ENCODE peak calls at places on chromosomes 3 and 15, in five cellular contexts. L is NT2/D1, Y is H1, I is GM12878, D is HepG2. C is an unnamed sample.

GRCh38 chr15:78345726-78346125 is 5.6 kb downstream of the CRABP1 start:
- DNase-seq in L (no peak), Y (no peak), I (no peak), D (no peak), C (no peak)

GRCh38 chr15:72859023-72859756 is 75.6 kb upstream of the ADPGK start:
- DNase-seq in D (no peak), L (no peak), Y (no peak), I (no peak), C (no peak)

GRCh38 chr3:69082805-69083204 is 1.9 kb upstream of the ARL6IP5 start:
- DNase-seq in I (peak), D (no peak), Y (no peak), L (no peak), C (no peak)

GRCh38 chr3:37494206-37494605 is 319.8 kb upstream of the LRRFIP2 start:
- DNase-seq in Y (no peak), D (no peak), I (no peak), L (no peak), C (no peak)

GRCh38 chr3:119715105-119715504 is 12.3 kb downstream of the CFAP91 start:
- DNase-seq in D (no peak), L (no peak), I (no peak), Y (no peak), C (no peak)

GRCh38 chr15:85810075-85810474 is 15.3 kb upstream of the KLHL25 start:
- DNase-seq in L (no peak), Y (no peak), D (no peak), I (no peak), C (no peak)

GRCh38 chr15:40549894-40550293 is 14.9 kb downstream of the CCDC32 start:
- DNase-seq in I (no peak), Y (no peak), D (no peak), L (no peak), C (no peak)

GRCh38 chr15:86644319-86644718 is 564.6 kb downstream of the AGBL1 start:
- DNase-seq in Y (no peak), D (no peak), L (no peak), I (no peak), C (no peak)

GRCh38 chr15:31306426-31307269 is 20.0 kb upstream of the KLF13 start:
- DNase-seq in I (no peak), L (peak), Y (peak), D (no peak), C (no peak)

GRCh38 chr3:114179575-114179974 is 723 bp upstream of the DRD3 start:
- DNase-seq in Y (no peak), L (no peak), D (peak), I (no peak), C (no peak)

GRCh38 chr3:118932822-118933558 is 101.7 kb downstream of the IGSF11 start:
- DNase-seq in I (no peak), D (no peak), Y (no peak), L (no peak), C (no peak)

GRCh38 chr15:63189955-63190691 is 717 bp downstream of the RAB8B start:
- DNase-seq in D (no peak), I (no peak), Y (no peak), L (no peak), C (no peak)

GRCh38 chr15:75620776-75621536 is 4.6 kb downstream of the SNUPN start:
- DNase-seq in D (no peak), I (no peak), L (no peak), Y (no peak), C (no peak)

GRCh38 chr3:58388550-58389061 is 45.0 kb downstream of the PDHB start:
- DNase-seq in Y (no peak), I (no peak), D (peak), L (no peak), C (no peak)

GRCh38 chr15:41935566-41936020 is 36.8 kb downstream of the EHD4 start:
- DNase-seq in Y (no peak), D (no peak), I (no peak), L (no peak), C (no peak)

GRCh38 chr15:61752001-61752400 is 308.2 kb downstream of the VPS13C start:
- DNase-seq in I (no peak), Y (no peak), L (no peak), D (no peak), C (no peak)

GRCh38 chr3:113264249-113264648 is 52.9 kb downstream of the BOC start:
- DNase-seq in Y (peak), I (no peak), D (no peak), L (peak), C (no peak)

GRCh38 chr3:23324745-23325144 is 121.6 kb downstream of the UBE2E2 start:
- DNase-seq in Y (no peak), I (peak), L (no peak), D (no peak), C (no peak)

GRCh38 chr3:53113293-53114010 is 16.8 kb downstream of the RFT1 start:
- DNase-seq in D (no peak), I (no peak), L (no peak), Y (no peak), C (no peak)

GRCh38 chr3:150384517-150385212 is 23.4 kb upstream of the TSC22D2 start:
- DNase-seq in Y (no peak), L (no peak), I (peak), D (peak), C (peak)

GRCh38 chr3:102053375-102053989 is 204.2 kb downstream of the NFKBIZ start:
- DNase-seq in Y (no peak), D (no peak), L (no peak), I (no peak), C (no peak)

GRCh38 chr15:64560998-64561397 is 100.6 kb downstream of the ZNF609 start:
- DNase-seq in D (no peak), I (no peak), L (no peak), Y (no peak), C (no peak)

GRCh38 chr3:4495294-4496110 is 2.4 kb downstream of the ITPR1 start:
- DNase-seq in D (no peak), L (no peak), Y (no peak), I (no peak), C (no peak)

GRCh38 chr3:188473591-188474288 is 319.8 kb downstream of the LPP start:
- DNase-seq in D (peak), I (no peak), Y (no peak), L (no peak), C (no peak)

GRCh38 chr3:188470508-188471130 is 316.7 kb downstream of the LPP start:
- DNase-seq in I (no peak), Y (no peak), D (no peak), L (no peak), C (no peak)

GRCh38 chr3:188472331-188472730 is 318.4 kb downstream of the LPP start:
- DNase-seq in Y (no peak), D (no peak), I (no peak), L (no peak), C (no peak)

GRCh38 chr3:188469228-188469885 is 315.4 kb downstream of the LPP start:
- DNase-seq in L (no peak), D (no peak), I (no peak), Y (no peak), C (no peak)

GRCh38 chr3:188473045-188473444 is 319.1 kb downstream of the LPP start:
- DNase-seq in L (no peak), Y (no peak), D (no peak), I (no peak), C (no peak)
- TF ChIP-seq SUZ12 in L (no peak), Y (no peak), D (no peak), I (no peak), C (no peak)

DNA sequence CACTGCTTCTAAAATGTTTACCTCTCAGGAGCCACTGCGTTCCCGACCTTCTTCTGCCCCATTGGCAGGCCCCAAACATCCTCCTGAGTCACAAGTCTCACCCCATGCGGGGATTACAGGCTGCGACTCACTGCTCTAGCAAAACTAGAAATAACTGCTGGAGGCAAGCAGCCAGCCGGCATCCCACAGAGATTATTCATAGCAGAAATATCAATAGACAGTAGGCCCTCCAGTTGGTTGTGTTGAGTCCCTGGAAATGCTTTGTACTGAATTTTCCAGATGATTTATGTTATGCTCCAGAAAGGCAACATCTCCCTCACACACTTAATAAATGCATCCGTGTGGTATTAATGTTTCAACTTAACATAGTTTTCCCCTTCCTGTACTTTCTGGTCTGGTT is 64.8 kb downstream of the RFTN1 start:
- DNase-seq in I (no peak), L (peak), D (no peak), Y (no peak), C (peak)
- TF ChIP-seq SUZ12 in I (no peak), L (no peak), D (no peak), Y (no peak), C (no peak)

GRCh38 chr3:197494366-197495058 is 61.3 kb downstream of the BDH1 start:
- DNase-seq in D (peak), I (no peak), Y (no peak), L (no peak), C (no peak)
- TF ChIP-seq SUZ12 in D (no peak), I (no peak), Y (no peak), L (no peak), C (no peak)

DNA sequence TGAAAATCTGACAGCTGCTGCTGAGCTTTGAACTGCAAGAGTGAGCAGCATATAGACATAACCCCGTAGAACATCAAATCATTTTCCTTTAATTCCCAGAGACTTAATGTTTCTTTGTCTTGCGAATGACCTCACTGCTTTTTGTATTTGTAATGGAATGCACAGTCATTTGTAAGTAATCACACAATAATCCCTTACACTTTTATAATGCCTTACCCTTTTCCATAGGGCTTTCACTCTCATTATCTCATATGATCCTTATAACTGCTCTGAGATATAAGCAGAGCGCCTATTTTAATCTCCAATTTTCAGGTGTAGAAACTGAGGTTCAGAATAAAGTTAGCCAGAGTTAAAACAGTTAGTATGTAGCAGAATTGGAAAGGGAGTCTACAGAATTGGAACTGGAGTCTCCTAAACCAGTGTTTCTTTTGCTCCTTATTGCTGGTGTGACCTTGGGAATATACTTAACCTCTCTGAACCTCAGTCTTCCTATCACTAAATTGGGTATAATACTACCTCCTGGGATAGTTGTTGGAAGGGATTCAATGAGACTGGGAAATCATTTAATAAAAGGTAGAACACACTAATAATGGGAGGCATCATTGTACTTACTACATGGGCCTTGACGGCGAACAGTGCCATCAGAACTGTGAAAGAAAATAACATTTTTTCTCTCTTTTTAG is 54.9 kb downstream of the LPP start:
- DNase-seq in D (no peak), Y (no peak), I (no peak), L (no peak), C (no peak)
- TF ChIP-seq SUZ12 in D (no peak), Y (no peak), I (no peak), L (no peak), C (no peak)

GRCh38 chr3:18099611-18100010 is 325.5 kb downstream of the SATB1 start:
- DNase-seq in I (no peak), D (no peak), Y (no peak), L (no peak), C (no peak)
- TF ChIP-seq SUZ12 in I (no peak), D (no peak), Y (no peak), L (no peak), C (no peak)

GRCh38 chr3:126682046-126682445 is 22.0 kb upstream of the CHCHD6 start:
- DNase-seq in I (no peak), Y (peak), L (no peak), D (no peak), C (no peak)
- TF ChIP-seq SUZ12 in I (no peak), Y (no peak), L (no peak), D (no peak), C (no peak)

GRCh38 chr3:131807822-131808221 is 227.0 kb downstream of the CPNE4 start:
- DNase-seq in D (no peak), I (no peak), Y (no peak), L (no peak), C (no peak)

GRCh38 chr3:131811481-131811880 is 223.3 kb downstream of the CPNE4 start:
- DNase-seq in I (no peak), D (no peak), Y (no peak), L (no peak), C (no peak)

GRCh38 chr3:131806736-131807135 is 228.1 kb downstream of the CPNE4 start:
- DNase-seq in L (no peak), I (no peak), Y (no peak), D (no peak), C (no peak)

GRCh38 chr3:131812433-131812832 is 222.4 kb downstream of the CPNE4 start:
- DNase-seq in L (no peak), Y (no peak), I (no peak), D (no peak), C (no peak)
- TF ChIP-seq SUZ12 in L (no peak), Y (no peak), I (no peak), D (no peak), C (no peak)

GRCh38 chr15:59339252-59339672 is 33.4 kb downstream of the MYO1E start:
- DNase-seq in Y (no peak), D (peak), I (no peak), L (no peak), C (no peak)
- TF ChIP-seq SUZ12 in Y (no peak), D (no peak), I (no peak), L (no peak), C (no peak)

C was measured in HEK293T.